ENCODE peak calls at places on chromosomes 7 and 10, in seven cellular contexts. J is cardiac septum, B is HCT116, K is NCI-H2029, V is GM12865, N is dermis blood vessel endothelial cell, O is amygdala. I is an unnamed sample.

GRCh38 chr10:62582098-62582705 is 208.0 kb downstream of the ZNF365 start:
- DNase-seq in N (no peak), V (no peak), O (no peak), K (no peak), B (no peak), J (no peak), I (no peak)

GRCh38 chr10:125607689-125608290 is 75.2 kb downstream of the TEX36 start:
- DNase-seq in K (no peak), O (no peak), B (no peak), V (no peak), N (peak), J (no peak), I (no peak)

GRCh38 chr7:139121-139520 is 53.2 kb upstream of the FAM20C start:
- DNase-seq in B (no peak), N (no peak), K (no peak), O (no peak), J (no peak), V (no peak), I (no peak)

GRCh38 chr10:1737222-1738061 is at the start of gene ADARB2:
- DNase-seq in O (peak), N (no peak), V (peak), B (no peak), K (peak), J (no peak), I (no peak)

GRCh38 chr7:5367661-5368060 is 56.0 kb downstream of the TNRC18 start:
- DNase-seq in J (no peak), K (no peak), O (no peak), B (no peak), V (no peak), N (no peak), I (no peak)

GRCh38 chr10:5977471-5978370 is at the start of gene IL15RA:
- DNase-seq in N (peak), O (no peak), K (peak), B (peak), V (peak), J (peak), I (peak)

GRCh38 chr10:50501899-50502556 is 121.7 kb downstream of the SGMS1 start:
- DNase-seq in V (peak), O (no peak), B (no peak), K (no peak), J (no peak), N (no peak), I (no peak)

GRCh38 chr7:52352019-52352418 is 683.4 kb upstream of the POM121L12 start:
- DNase-seq in O (no peak), V (no peak), B (no peak), J (no peak), N (no peak), K (no peak), I (no peak)

GRCh38 chr7:151990567-151990966 is 34.3 kb downstream of the GALNTL5 start:
- DNase-seq in O (no peak), N (peak), V (no peak), B (no peak), J (no peak), K (no peak), I (no peak)

GRCh38 chr10:43421201-43421507 is 12.2 kb upstream of the HNRNPF start:
- DNase-seq in K (no peak), B (no peak), N (no peak), J (no peak), V (no peak), O (no peak), I (no peak)

GRCh38 chr10:129728246-129728820 is 235.7 kb downstream of the EBF3 start:
- DNase-seq in V (no peak), N (no peak), K (no peak), B (no peak), O (no peak), J (no peak), I (no peak)

GRCh38 chr7:28996836-28997235 is 38.7 kb upstream of the TRIL start:
- DNase-seq in O (no peak), B (no peak), V (no peak), N (no peak), J (no peak), K (no peak), I (no peak)

GRCh38 chr7:157224627-157225026 is 85.9 kb downstream of the UBE3C start:
- DNase-seq in V (no peak), J (no peak), B (no peak), N (peak), O (no peak), K (no peak), I (no peak)

GRCh38 chr10:128007971-128008370 is 101.1 kb downstream of the PTPRE start:
- DNase-seq in J (peak), O (no peak), N (no peak), B (no peak), V (no peak), K (no peak), I (no peak)

GRCh38 chr10:88608052-88608732 is 21.6 kb downstream of the LIPJ start:
- DNase-seq in K (no peak), N (no peak), O (no peak), V (peak), B (no peak), J (no peak), I (no peak)

GRCh38 chr10:2543142-2543886 is 524.0 kb upstream of the PFKP start:
- DNase-seq in J (no peak), O (no peak), B (no peak), N (no peak), V (no peak), K (no peak), I (no peak)

GRCh38 chr10:96505150-96506136 is 8.3 kb downstream of the TLL2 start:
- DNase-seq in J (peak), B (no peak), V (peak), K (no peak), N (no peak), O (no peak), I (peak)

GRCh38 chr10:99784731-99785441 is 2.4 kb downstream of the ABCC2 start:
- DNase-seq in B (no peak), K (no peak), V (no peak), O (no peak), N (no peak), J (no peak), I (no peak)

GRCh38 chr10:112335104-112335840 is 38.6 kb upstream of the ACSL5 start:
- DNase-seq in B (no peak), O (no peak), J (no peak), K (no peak), V (no peak), N (no peak), I (no peak)

GRCh38 chr10:120508393-120508792 is 51.4 kb downstream of the PLPP4 start:
- DNase-seq in B (peak), J (no peak), N (no peak), V (no peak), O (no peak), K (no peak), I (peak)

GRCh38 chr10:27822286-27822685 is 76.7 kb upstream of the MKX start:
- DNase-seq in K (no peak), O (no peak), V (no peak), N (no peak), J (no peak), B (no peak), I (no peak)

I was measured in epithelial cell of prostate.